ENCODE peak calls at places on chromosomes 2 and 18, in four cellular contexts. One of them, this sample, is unnamed.

GRCh38 chr2:217248312-217248935 is 388.6 kb upstream of the TNP1 start:
- DNase-seq in K562: no peak
- DNase-seq in HepG2: no peak
- DNase-seq in H1: no peak
- DNase-seq in this sample: no peak

GRCh38 chr2:10303634-10304378 is 1.1 kb downstream of the HPCAL1 start:
- DNase-seq in K562: peak
- DNase-seq in HepG2: peak
- DNase-seq in H1: no peak
- DNase-seq in this sample: no peak

GRCh38 chr2:231622963-231623362 is 30.3 kb downstream of the TEX44 start:
- DNase-seq in K562: no peak
- DNase-seq in HepG2: no peak
- DNase-seq in H1: no peak
- DNase-seq in this sample: no peak

GRCh38 chr2:64331430-64331700 is 122.6 kb upstream of the LGALSL start:
- DNase-seq in K562: no peak
- DNase-seq in HepG2: no peak
- DNase-seq in H1: no peak
- DNase-seq in this sample: no peak

GRCh38 chr2:102032368-102033027 is 40.7 kb downstream of the IL1R2 start:
- DNase-seq in K562: no peak
- DNase-seq in HepG2: peak
- DNase-seq in H1: no peak
- DNase-seq in this sample: no peak

GRCh38 chr2:99481941-99482340 is 7.9 kb downstream of the REV1 start:
- DNase-seq in K562: no peak
- DNase-seq in HepG2: peak
- DNase-seq in H1: no peak
- DNase-seq in this sample: no peak

GRCh38 chr2:58228272-58228671 is 12.9 kb downstream of the FANCL start:
- DNase-seq in K562: no peak
- DNase-seq in HepG2: no peak
- DNase-seq in H1: no peak
- DNase-seq in this sample: no peak

GRCh38 chr2:27322301-27322765 is 564 bp downstream of the MPV17 start:
- DNase-seq in K562: peak
- DNase-seq in HepG2: no peak
- DNase-seq in H1: no peak
- DNase-seq in this sample: no peak

DNA sequence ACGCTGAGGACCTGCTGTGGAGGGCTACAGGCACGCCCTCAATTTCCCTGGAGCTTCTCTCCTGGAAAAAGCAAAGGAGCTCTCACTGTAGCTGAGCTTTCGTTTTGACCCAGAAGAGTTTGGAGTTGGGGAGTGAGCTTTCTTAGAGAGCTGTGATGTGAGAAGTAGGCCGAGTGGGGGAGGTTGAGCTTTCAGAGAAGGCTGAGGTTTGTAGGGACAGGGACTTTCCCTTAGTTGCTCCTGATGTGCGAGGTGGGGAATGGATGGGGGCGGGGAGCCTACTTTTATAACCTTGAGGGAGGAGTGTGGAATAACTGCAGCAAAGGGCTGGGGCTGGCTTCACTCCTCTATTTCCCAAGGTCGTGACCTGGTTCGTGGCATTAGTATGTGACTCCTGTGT is 47.1 kb downstream of the ZNF532 start:
- DNase-seq in K562: no peak
- DNase-seq in HepG2: no peak
- DNase-seq in H1: no peak
- DNase-seq in this sample: no peak
- TF ChIP-seq SRF in K562: no peak
- TF ChIP-seq SRF in HepG2: no peak
- TF ChIP-seq SRF in H1: no peak
- TF ChIP-seq SRF in this sample: no peak

DNA sequence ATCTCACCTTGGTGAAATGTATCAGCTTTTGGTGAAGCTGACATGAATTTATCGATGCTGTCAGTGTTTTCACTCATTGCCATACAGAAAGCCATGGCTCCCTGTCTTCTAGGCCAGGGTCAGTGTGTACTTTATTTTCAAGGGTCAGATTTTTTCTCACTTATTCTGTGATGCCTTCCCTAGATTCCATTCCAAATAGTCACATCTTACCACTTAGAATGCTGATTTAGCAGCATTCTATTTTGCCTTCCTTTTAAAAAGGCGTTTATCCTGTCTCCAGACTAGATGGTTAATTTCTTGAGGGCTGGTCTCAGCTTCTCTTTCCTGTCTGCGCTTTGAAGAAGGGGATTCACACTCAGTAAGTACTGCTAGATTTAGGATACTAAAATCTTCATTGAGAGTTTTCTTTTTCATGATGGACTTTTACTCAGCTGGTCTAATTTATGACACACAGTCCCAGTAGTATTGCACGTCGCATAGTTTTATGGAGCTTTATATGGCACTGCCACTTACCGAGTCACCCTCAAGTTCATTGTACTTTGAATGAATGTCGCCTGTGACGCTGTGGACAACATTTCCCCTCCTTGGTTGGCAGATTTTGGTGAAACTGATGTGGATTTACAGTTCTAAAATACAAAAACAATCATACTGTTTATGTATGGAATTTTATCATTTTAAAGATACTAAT is 194.0 kb downstream of the ZNF407 start:
- DNase-seq in K562: no peak
- DNase-seq in HepG2: no peak
- DNase-seq in H1: no peak
- DNase-seq in this sample: no peak
- TF ChIP-seq SIN3A in K562: no peak
- TF ChIP-seq SIN3A in HepG2: no peak
- TF ChIP-seq SIN3A in H1: no peak
- TF ChIP-seq SIN3A in this sample: no peak

GRCh38 chr18:10035306-10035991 is 121.6 kb downstream of the VAPA start:
- DNase-seq in K562: no peak
- DNase-seq in HepG2: no peak
- DNase-seq in H1: no peak
- DNase-seq in this sample: no peak

GRCh38 chr18:10037181-10037580 is 123.4 kb downstream of the VAPA start:
- DNase-seq in K562: no peak
- DNase-seq in HepG2: no peak
- DNase-seq in H1: no peak
- DNase-seq in this sample: no peak

GRCh38 chr18:10040287-10041011 is 126.6 kb downstream of the VAPA start:
- DNase-seq in K562: no peak
- DNase-seq in HepG2: no peak
- DNase-seq in H1: no peak
- DNase-seq in this sample: no peak

GRCh38 chr18:10036479-10036878 is 122.7 kb downstream of the VAPA start:
- DNase-seq in K562: no peak
- DNase-seq in HepG2: no peak
- DNase-seq in H1: no peak
- DNase-seq in this sample: no peak

DNA sequence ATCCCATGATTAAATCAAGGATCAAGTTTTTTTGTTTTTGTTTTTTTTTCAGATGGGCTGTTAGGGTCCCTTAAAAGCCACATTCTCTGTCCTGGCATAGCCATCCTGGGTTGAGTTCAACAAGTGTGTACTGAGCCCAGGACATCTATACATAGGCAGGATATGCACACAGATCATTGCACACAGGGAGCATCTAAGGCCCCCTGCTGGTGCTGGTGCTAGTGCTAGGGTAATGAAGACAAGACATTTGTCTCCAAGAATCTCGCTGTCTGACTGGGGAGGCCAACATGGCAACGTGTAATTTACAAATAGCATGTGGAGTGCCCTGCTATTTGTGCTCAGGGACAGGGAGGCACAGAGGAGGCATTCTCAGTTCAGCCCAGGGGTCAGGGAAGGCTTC is 124.5 kb downstream of the VAPA start:
- DNase-seq in K562: no peak
- DNase-seq in HepG2: no peak
- DNase-seq in H1: no peak
- DNase-seq in this sample: no peak
- TF ChIP-seq FOSL1 in K562: no peak
- TF ChIP-seq FOSL1 in HepG2: no peak
- TF ChIP-seq FOSL1 in H1: no peak
- TF ChIP-seq FOSL1 in this sample: no peak

GRCh38 chr2:4914551-4914950 is 777.6 kb upstream of the SOX11 start:
- DNase-seq in K562: no peak
- DNase-seq in HepG2: no peak
- DNase-seq in H1: no peak
- DNase-seq in this sample: no peak
- TF ChIP-seq SRF in K562: no peak
- TF ChIP-seq SRF in HepG2: no peak
- TF ChIP-seq SRF in H1: no peak
- TF ChIP-seq SRF in this sample: no peak

DNA sequence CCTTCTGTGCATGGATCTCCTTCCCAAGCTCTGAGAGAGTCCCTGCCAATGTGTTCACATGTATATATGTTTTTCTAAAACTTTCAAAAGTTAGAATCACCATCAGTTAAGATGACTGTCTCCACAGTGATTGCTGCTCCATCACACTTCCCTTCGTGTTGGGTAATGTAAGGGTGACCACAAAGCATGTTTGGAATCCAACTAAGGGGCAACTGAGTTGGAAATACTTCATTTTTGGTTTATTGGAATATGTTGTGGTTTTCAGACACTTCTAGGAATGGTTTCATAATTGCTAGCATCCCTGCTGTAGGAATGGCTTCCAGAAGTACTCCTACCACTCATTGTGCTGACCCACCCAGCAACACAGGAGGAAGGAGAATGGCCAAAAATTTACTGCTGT is 212.5 kb upstream of the GULP1 start:
- DNase-seq in K562: no peak
- DNase-seq in HepG2: no peak
- DNase-seq in H1: no peak
- DNase-seq in this sample: no peak
- TF ChIP-seq SIN3A in K562: no peak
- TF ChIP-seq SIN3A in HepG2: no peak
- TF ChIP-seq SIN3A in H1: no peak
- TF ChIP-seq SIN3A in this sample: no peak

DNA sequence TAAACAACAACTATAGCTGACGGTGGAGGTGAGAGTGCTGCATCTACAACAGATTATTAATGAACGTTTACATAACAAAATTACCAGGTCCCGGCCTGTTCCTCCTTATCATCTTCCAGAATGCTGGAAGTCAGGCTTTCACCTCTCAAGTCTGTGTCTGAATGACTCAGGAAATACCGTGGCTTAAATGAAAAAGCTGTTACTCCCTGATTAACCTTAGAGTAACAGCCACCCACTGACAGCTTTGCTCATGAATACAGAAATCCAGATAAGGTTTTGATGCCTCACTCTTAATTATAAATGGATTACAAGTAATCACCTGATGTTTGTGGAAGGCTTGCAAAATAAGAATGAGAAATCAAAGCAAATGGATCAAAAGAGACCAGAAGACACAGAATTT is 885.3 kb upstream of the CELF4 start:
- DNase-seq in K562: no peak
- DNase-seq in HepG2: no peak
- DNase-seq in H1: no peak
- DNase-seq in this sample: no peak
- TF ChIP-seq FOSL1 in K562: no peak
- TF ChIP-seq FOSL1 in HepG2: no peak
- TF ChIP-seq FOSL1 in H1: no peak
- TF ChIP-seq FOSL1 in this sample: no peak

GRCh38 chr18:12361770-12362378 is 15.2 kb downstream of the AFG3L2 start:
- DNase-seq in K562: no peak
- DNase-seq in HepG2: no peak
- DNase-seq in H1: no peak
- DNase-seq in this sample: no peak

GRCh38 chr18:12362473-12363174 is 14.4 kb downstream of the AFG3L2 start:
- DNase-seq in K562: no peak
- DNase-seq in HepG2: no peak
- DNase-seq in H1: no peak
- DNase-seq in this sample: no peak

DNA sequence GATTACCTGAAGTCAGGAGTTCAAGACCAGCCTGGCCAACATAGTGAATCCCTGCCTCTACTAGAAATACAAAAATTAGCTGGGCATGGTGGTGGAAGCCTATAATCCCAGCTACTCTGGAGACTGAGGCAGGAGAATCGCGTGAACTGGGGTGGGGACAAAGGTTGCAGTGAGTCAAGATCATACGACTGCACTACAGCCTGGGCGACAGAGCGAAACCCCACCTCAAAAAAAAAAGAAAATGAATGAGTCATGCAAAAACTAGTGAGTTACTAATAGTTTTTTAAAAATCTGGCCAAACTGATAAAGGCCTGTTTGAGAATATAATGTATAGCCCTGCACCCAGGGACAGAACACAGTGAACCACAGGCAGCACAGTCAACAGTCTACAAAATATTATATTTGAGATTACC is 17.5 kb downstream of the AFG3L2 start:
- DNase-seq in K562: no peak
- DNase-seq in HepG2: no peak
- DNase-seq in H1: no peak
- DNase-seq in this sample: no peak
- TF ChIP-seq SRF in K562: no peak
- TF ChIP-seq SRF in HepG2: no peak
- TF ChIP-seq SRF in H1: no peak
- TF ChIP-seq SRF in this sample: no peak